ENCODE peak calls at places on chromosome 15, in six cellular contexts. One of them, this sample, is unnamed.
A peak's percentile ranks its signal among the peaks of the same experiment; 100 is the strongest.

GRCh38 chr15:80693682-80694623 is 1.2 kb upstream of the ABHD17C start:
- DNase-seq in upper lobe of right lung: no peak
- DNase-seq in neuronal stem cell: no peak
- DNase-seq in thoracic aorta: no peak
- DNase-seq in CD4-positive, alpha-beta T cell: no peak
- DNase-seq in right lobe of liver: no peak
- DNase-seq in this sample: no peak

GRCh38 chr15:92666780-92667179 is 11.2 kb upstream of the FAM174B start:
- DNase-seq in CD4-positive, alpha-beta T cell: no peak
- DNase-seq in right lobe of liver: peak; percentile 61
- DNase-seq in thoracic aorta: no peak
- DNase-seq in neuronal stem cell: no peak
- DNase-seq in upper lobe of right lung: no peak
- DNase-seq in this sample: no peak

GRCh38 chr15:85707519-85708338 is 87.0 kb downstream of the KLHL25 start:
- DNase-seq in right lobe of liver: peak; percentile 70
- DNase-seq in neuronal stem cell: no peak
- DNase-seq in CD4-positive, alpha-beta T cell: no peak
- DNase-seq in thoracic aorta: no peak
- DNase-seq in upper lobe of right lung: no peak
- DNase-seq in this sample: no peak

GRCh38 chr15:32803631-32804030 is 85.8 kb downstream of the GREM1 start:
- DNase-seq in thoracic aorta: no peak
- DNase-seq in CD4-positive, alpha-beta T cell: no peak
- DNase-seq in right lobe of liver: no peak
- DNase-seq in upper lobe of right lung: no peak
- DNase-seq in neuronal stem cell: no peak
- DNase-seq in this sample: no peak

GRCh38 chr15:34318277-34319079 is 19.1 kb downstream of the SLC12A6 start:
- DNase-seq in right lobe of liver: peak; percentile 78
- DNase-seq in neuronal stem cell: peak; percentile 18
- DNase-seq in CD4-positive, alpha-beta T cell: no peak
- DNase-seq in upper lobe of right lung: no peak
- DNase-seq in thoracic aorta: no peak
- DNase-seq in this sample: no peak

GRCh38 chr15:85691350-85692240 is 103.1 kb downstream of the KLHL25 start:
- DNase-seq in thoracic aorta: no peak
- DNase-seq in CD4-positive, alpha-beta T cell: no peak
- DNase-seq in neuronal stem cell: no peak
- DNase-seq in right lobe of liver: no peak
- DNase-seq in upper lobe of right lung: no peak
- DNase-seq in this sample: no peak

GRCh38 chr15:28984421-28985375 is 98.9 kb downstream of the APBA2 start:
- DNase-seq in CD4-positive, alpha-beta T cell: no peak
- DNase-seq in neuronal stem cell: peak; percentile 50
- DNase-seq in upper lobe of right lung: no peak
- DNase-seq in right lobe of liver: no peak
- DNase-seq in thoracic aorta: no peak
- DNase-seq in this sample: no peak

GRCh38 chr15:38531509-38531908 is 33.1 kb downstream of the RASGRP1 start:
- DNase-seq in right lobe of liver: no peak
- DNase-seq in neuronal stem cell: no peak
- DNase-seq in CD4-positive, alpha-beta T cell: no peak
- DNase-seq in thoracic aorta: no peak
- DNase-seq in upper lobe of right lung: no peak
- DNase-seq in this sample: no peak

GRCh38 chr15:70169147-70169546 is 71.4 kb upstream of the TLE3 start:
- DNase-seq in thoracic aorta: no peak
- DNase-seq in neuronal stem cell: no peak
- DNase-seq in CD4-positive, alpha-beta T cell: no peak
- DNase-seq in right lobe of liver: no peak
- DNase-seq in upper lobe of right lung: peak; percentile 10
- DNase-seq in this sample: no peak

GRCh38 chr15:52076889-52077781 is 35.4 kb downstream of the BCL2L10 start:
- DNase-seq in thoracic aorta: no peak
- DNase-seq in right lobe of liver: no peak
- DNase-seq in neuronal stem cell: no peak
- DNase-seq in CD4-positive, alpha-beta T cell: no peak
- DNase-seq in upper lobe of right lung: no peak
- DNase-seq in this sample: no peak

GRCh38 chr15:28909958-28910500 is 24.3 kb downstream of the APBA2 start:
- DNase-seq in upper lobe of right lung: peak; percentile 5
- DNase-seq in right lobe of liver: no peak
- DNase-seq in CD4-positive, alpha-beta T cell: no peak
- DNase-seq in thoracic aorta: no peak
- DNase-seq in neuronal stem cell: no peak
- DNase-seq in this sample: no peak

GRCh38 chr15:79450648-79451047 is 18.5 kb downstream of the MINAR1 start:
- DNase-seq in CD4-positive, alpha-beta T cell: no peak
- DNase-seq in thoracic aorta: no peak
- DNase-seq in neuronal stem cell: no peak
- DNase-seq in upper lobe of right lung: no peak
- DNase-seq in right lobe of liver: no peak
- DNase-seq in this sample: no peak

GRCh38 chr15:22831473-22831872 is 7.0 kb upstream of the NIPA2 start:
- DNase-seq in upper lobe of right lung: no peak
- DNase-seq in thoracic aorta: no peak
- DNase-seq in neuronal stem cell: no peak
- DNase-seq in CD4-positive, alpha-beta T cell: no peak
- DNase-seq in right lobe of liver: no peak
- DNase-seq in this sample: no peak
- H3K27ac ChIP-seq in upper lobe of right lung: no peak overlapping the region
- H3K27ac ChIP-seq in thoracic aorta: no peak overlapping the region
- H3K27ac ChIP-seq in neuronal stem cell: no peak overlapping the region
- H3K27ac ChIP-seq in CD4-positive, alpha-beta T cell: no peak overlapping the region
- H3K27ac ChIP-seq in right lobe of liver: no peak overlapping the region
- H3K27ac ChIP-seq in this sample: no peak overlapping the region

GRCh38 chr15:77731067-77731466 is 98.4 kb upstream of the LINGO1 start:
- DNase-seq in neuronal stem cell: no peak
- DNase-seq in upper lobe of right lung: no peak
- DNase-seq in thoracic aorta: no peak
- DNase-seq in CD4-positive, alpha-beta T cell: no peak
- DNase-seq in right lobe of liver: no peak
- DNase-seq in this sample: no peak
- H3K27ac ChIP-seq in neuronal stem cell: no peak overlapping the region
- H3K27ac ChIP-seq in upper lobe of right lung: no peak overlapping the region
- H3K27ac ChIP-seq in thoracic aorta: no peak overlapping the region
- H3K27ac ChIP-seq in CD4-positive, alpha-beta T cell: no peak overlapping the region
- H3K27ac ChIP-seq in right lobe of liver: no peak overlapping the region
- H3K27ac ChIP-seq in this sample: no peak overlapping the region

DNA sequence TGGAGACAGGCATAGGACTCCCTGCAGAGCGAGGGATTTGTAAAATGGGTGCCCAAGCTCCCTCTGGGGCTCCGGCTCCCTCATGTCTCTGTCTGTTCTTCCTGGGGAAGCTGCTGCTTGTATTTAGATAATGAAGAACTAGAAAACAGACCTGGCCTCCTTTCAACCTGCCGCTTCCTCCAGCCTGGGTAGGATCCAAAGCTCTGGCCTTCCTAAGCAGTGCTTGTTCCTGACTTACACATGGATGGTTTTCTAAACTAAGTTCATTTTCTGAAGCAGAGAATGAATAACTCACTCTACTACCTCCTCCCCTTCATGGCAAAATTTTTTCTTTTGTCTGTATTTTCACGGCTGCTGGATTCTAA is 36.9 kb upstream of the MYZAP start:
- DNase-seq in right lobe of liver: no peak
- DNase-seq in thoracic aorta: no peak
- DNase-seq in upper lobe of right lung: no peak
- DNase-seq in CD4-positive, alpha-beta T cell: no peak
- DNase-seq in neuronal stem cell: no peak
- DNase-seq in this sample: no peak
- H3K27ac ChIP-seq in right lobe of liver: no peak overlapping the region
- H3K27ac ChIP-seq in thoracic aorta: peak overlapping the region; percentile 4
- H3K27ac ChIP-seq in upper lobe of right lung: peak overlapping the region; percentile 70
- H3K27ac ChIP-seq in CD4-positive, alpha-beta T cell: no peak overlapping the region
- H3K27ac ChIP-seq in neuronal stem cell: peak overlapping the region; percentile 38
- H3K27ac ChIP-seq in this sample: no peak overlapping the region

GRCh38 chr15:77178421-77178820 is 107.5 kb upstream of the TSPAN3 start:
- DNase-seq in right lobe of liver: no peak
- DNase-seq in thoracic aorta: no peak
- DNase-seq in upper lobe of right lung: no peak
- DNase-seq in neuronal stem cell: no peak
- DNase-seq in CD4-positive, alpha-beta T cell: no peak
- DNase-seq in this sample: no peak
- H3K27ac ChIP-seq in right lobe of liver: no peak overlapping the region
- H3K27ac ChIP-seq in thoracic aorta: no peak overlapping the region
- H3K27ac ChIP-seq in upper lobe of right lung: no peak overlapping the region
- H3K27ac ChIP-seq in neuronal stem cell: no peak overlapping the region
- H3K27ac ChIP-seq in CD4-positive, alpha-beta T cell: no peak overlapping the region
- H3K27ac ChIP-seq in this sample: no peak overlapping the region

GRCh38 chr15:26032162-26032846 is 169.2 kb upstream of the ATP10A start:
- DNase-seq in thoracic aorta: no peak
- DNase-seq in CD4-positive, alpha-beta T cell: no peak
- DNase-seq in upper lobe of right lung: no peak
- DNase-seq in neuronal stem cell: no peak
- DNase-seq in right lobe of liver: no peak
- DNase-seq in this sample: no peak

GRCh38 chr15:26024241-26024640 is 161.1 kb upstream of the ATP10A start:
- DNase-seq in CD4-positive, alpha-beta T cell: no peak
- DNase-seq in right lobe of liver: no peak
- DNase-seq in thoracic aorta: no peak
- DNase-seq in neuronal stem cell: no peak
- DNase-seq in upper lobe of right lung: no peak
- DNase-seq in this sample: no peak

GRCh38 chr15:26028086-26028740 is 165.1 kb upstream of the ATP10A start:
- DNase-seq in thoracic aorta: no peak
- DNase-seq in upper lobe of right lung: no peak
- DNase-seq in CD4-positive, alpha-beta T cell: no peak
- DNase-seq in right lobe of liver: no peak
- DNase-seq in neuronal stem cell: no peak
- DNase-seq in this sample: no peak

GRCh38 chr15:26023691-26024090 is 160.6 kb upstream of the ATP10A start:
- DNase-seq in upper lobe of right lung: no peak
- DNase-seq in right lobe of liver: no peak
- DNase-seq in neuronal stem cell: no peak
- DNase-seq in CD4-positive, alpha-beta T cell: no peak
- DNase-seq in thoracic aorta: no peak
- DNase-seq in this sample: no peak

GRCh38 chr15:26029146-26029545 is 166.0 kb upstream of the ATP10A start:
- DNase-seq in right lobe of liver: no peak
- DNase-seq in neuronal stem cell: no peak
- DNase-seq in CD4-positive, alpha-beta T cell: no peak
- DNase-seq in thoracic aorta: no peak
- DNase-seq in upper lobe of right lung: no peak
- DNase-seq in this sample: no peak
- H3K27ac ChIP-seq in right lobe of liver: no peak overlapping the region
- H3K27ac ChIP-seq in neuronal stem cell: no peak overlapping the region
- H3K27ac ChIP-seq in CD4-positive, alpha-beta T cell: no peak overlapping the region
- H3K27ac ChIP-seq in thoracic aorta: no peak overlapping the region
- H3K27ac ChIP-seq in upper lobe of right lung: no peak overlapping the region
- H3K27ac ChIP-seq in this sample: no peak overlapping the region

GRCh38 chr15:62594017-62594416 is 428.9 kb upstream of the C2CD4B start:
- DNase-seq in right lobe of liver: no peak
- DNase-seq in thoracic aorta: no peak
- DNase-seq in neuronal stem cell: no peak
- DNase-seq in CD4-positive, alpha-beta T cell: no peak
- DNase-seq in upper lobe of right lung: no peak
- DNase-seq in this sample: no peak

GRCh38 chr15:62598217-62598616 is 433.1 kb upstream of the C2CD4B start:
- DNase-seq in CD4-positive, alpha-beta T cell: no peak
- DNase-seq in upper lobe of right lung: no peak
- DNase-seq in neuronal stem cell: no peak
- DNase-seq in thoracic aorta: no peak
- DNase-seq in right lobe of liver: no peak
- DNase-seq in this sample: no peak

GRCh38 chr15:62588930-62589655 is 424.0 kb upstream of the C2CD4B start:
- DNase-seq in neuronal stem cell: no peak
- DNase-seq in upper lobe of right lung: no peak
- DNase-seq in CD4-positive, alpha-beta T cell: no peak
- DNase-seq in right lobe of liver: no peak
- DNase-seq in thoracic aorta: no peak
- DNase-seq in this sample: no peak

GRCh38 chr15:62591842-62592838 is 427.1 kb upstream of the C2CD4B start:
- DNase-seq in upper lobe of right lung: no peak
- DNase-seq in right lobe of liver: no peak
- DNase-seq in neuronal stem cell: no peak
- DNase-seq in thoracic aorta: no peak
- DNase-seq in CD4-positive, alpha-beta T cell: no peak
- DNase-seq in this sample: no peak

GRCh38 chr15:62592920-62593319 is 427.8 kb upstream of the C2CD4B start:
- DNase-seq in CD4-positive, alpha-beta T cell: no peak
- DNase-seq in neuronal stem cell: no peak
- DNase-seq in thoracic aorta: no peak
- DNase-seq in right lobe of liver: no peak
- DNase-seq in upper lobe of right lung: no peak
- DNase-seq in this sample: no peak
- H3K27ac ChIP-seq in CD4-positive, alpha-beta T cell: no peak overlapping the region
- H3K27ac ChIP-seq in neuronal stem cell: no peak overlapping the region
- H3K27ac ChIP-seq in thoracic aorta: peak overlapping the region; percentile 74
- H3K27ac ChIP-seq in right lobe of liver: no peak overlapping the region
- H3K27ac ChIP-seq in upper lobe of right lung: no peak overlapping the region
- H3K27ac ChIP-seq in this sample: no peak overlapping the region

DNA sequence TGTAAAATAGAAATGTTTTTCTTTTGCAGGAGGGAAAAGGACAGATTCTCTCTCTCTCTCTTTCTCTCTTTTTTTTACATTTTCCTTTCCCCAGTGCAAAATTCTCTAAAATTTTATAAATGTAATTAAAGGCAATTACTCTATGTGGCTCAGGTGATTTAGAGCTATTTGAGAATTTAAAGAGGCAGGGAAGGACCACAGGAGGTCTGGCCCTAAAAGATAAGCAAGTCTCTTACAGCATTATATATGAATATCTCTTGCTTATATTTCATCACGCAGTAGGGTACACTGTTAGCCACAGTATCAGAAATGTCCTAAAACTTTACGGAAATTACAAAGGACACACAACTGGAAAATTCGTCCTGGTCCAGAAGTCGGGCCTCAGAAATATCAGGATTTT is 70.5 kb upstream of the PPIB start:
- DNase-seq in neuronal stem cell: no peak
- DNase-seq in CD4-positive, alpha-beta T cell: no peak
- DNase-seq in thoracic aorta: no peak
- DNase-seq in upper lobe of right lung: no peak
- DNase-seq in right lobe of liver: no peak
- DNase-seq in this sample: no peak
- H3K27ac ChIP-seq in neuronal stem cell: no peak overlapping the region
- H3K27ac ChIP-seq in CD4-positive, alpha-beta T cell: no peak overlapping the region
- H3K27ac ChIP-seq in thoracic aorta: no peak overlapping the region
- H3K27ac ChIP-seq in upper lobe of right lung: no peak overlapping the region
- H3K27ac ChIP-seq in right lobe of liver: no peak overlapping the region
- H3K27ac ChIP-seq in this sample: no peak overlapping the region

GRCh38 chr15:37517506-37517905 is 416.9 kb upstream of the TMCO5A start:
- DNase-seq in thoracic aorta: no peak
- DNase-seq in neuronal stem cell: no peak
- DNase-seq in upper lobe of right lung: no peak
- DNase-seq in CD4-positive, alpha-beta T cell: no peak
- DNase-seq in right lobe of liver: no peak
- DNase-seq in this sample: no peak
- H3K27ac ChIP-seq in thoracic aorta: no peak overlapping the region
- H3K27ac ChIP-seq in neuronal stem cell: no peak overlapping the region
- H3K27ac ChIP-seq in upper lobe of right lung: no peak overlapping the region
- H3K27ac ChIP-seq in CD4-positive, alpha-beta T cell: no peak overlapping the region
- H3K27ac ChIP-seq in right lobe of liver: no peak overlapping the region
- H3K27ac ChIP-seq in this sample: no peak overlapping the region

DNA sequence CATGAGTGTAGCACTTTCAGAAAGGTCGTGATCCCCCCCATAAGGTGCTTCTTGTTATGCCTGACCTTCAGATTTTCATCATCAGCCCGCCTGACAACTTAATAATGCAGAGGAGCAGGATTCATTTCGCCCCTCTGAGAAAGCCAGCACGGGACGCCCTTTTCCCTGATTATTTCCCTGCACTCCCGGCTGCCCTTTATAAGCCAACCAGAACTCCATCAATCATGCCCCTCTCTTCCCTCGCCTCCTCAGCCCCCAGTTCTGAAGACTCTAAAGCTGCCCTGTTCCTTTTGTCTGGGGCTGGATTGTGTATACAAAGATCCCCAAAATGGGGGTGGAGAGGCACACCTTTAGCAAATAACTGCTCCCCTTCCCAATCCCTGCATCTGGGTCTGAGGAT is 662.3 kb upstream of the NR2F2 start:
- DNase-seq in CD4-positive, alpha-beta T cell: no peak
- DNase-seq in right lobe of liver: no peak
- DNase-seq in upper lobe of right lung: no peak
- DNase-seq in thoracic aorta: no peak
- DNase-seq in neuronal stem cell: no peak
- DNase-seq in this sample: no peak
- H3K27ac ChIP-seq in CD4-positive, alpha-beta T cell: no peak overlapping the region
- H3K27ac ChIP-seq in right lobe of liver: no peak overlapping the region
- H3K27ac ChIP-seq in upper lobe of right lung: no peak overlapping the region
- H3K27ac ChIP-seq in thoracic aorta: no peak overlapping the region
- H3K27ac ChIP-seq in neuronal stem cell: no peak overlapping the region
- H3K27ac ChIP-seq in this sample: no peak overlapping the region